ENCODE peak calls at places on chromosomes 3 and 15, in four cellular contexts. Z, C, G and H are unnamed samples.

GRCh38 chr3:82048711-82049110 is 287.3 kb upstream of the GBE1 start:
- DNase-seq in C (no peak), Z (no peak), G (no peak), H (no peak)

GRCh38 chr3:11155341-11156025 is 1.2 kb downstream of the HRH1 start:
- DNase-seq in C (peak; percentile 24), Z (peak; percentile 80), G (peak; percentile 78), H (peak; percentile 77)

GRCh38 chr3:117252208-117252607 is 542.6 kb downstream of the TUSC7 start:
- DNase-seq in Z (no peak), G (no peak), C (no peak), H (no peak)

GRCh38 chr3:172106989-172107388 is 67.6 kb downstream of the FNDC3B start:
- DNase-seq in G (peak; percentile 60), Z (peak; percentile 57), C (no peak), H (no peak)

GRCh38 chr3:184676927-184677326 is 34.9 kb downstream of the MAGEF1 start:
- DNase-seq in Z (no peak), G (no peak), C (no peak), H (no peak)

GRCh38 chr3:125185758-125186245 is 26.7 kb downstream of the SLC12A8 start:
- DNase-seq in G (no peak), C (no peak), Z (no peak), H (no peak)

GRCh38 chr3:58176185-58176530 is 34.6 kb downstream of the DNASE1L3 start:
- DNase-seq in Z (no peak), G (no peak), C (no peak), H (no peak)

GRCh38 chr3:141542202-141542959 is 55.6 kb downstream of the RASA2 start:
- DNase-seq in Z (no peak), G (no peak), C (no peak), H (no peak)

GRCh38 chr3:169812124-169812843 is 386 bp upstream of the LRRIQ4 start:
- DNase-seq in Z (peak; percentile 45), G (peak; percentile 24), C (no peak), H (no peak)

GRCh38 chr3:189172668-189173419 is 1.1 kb downstream of the TPRG1 start:
- DNase-seq in C (no peak), G (no peak), Z (no peak), H (no peak)

GRCh38 chr15:82063055-82063454 is 17.2 kb upstream of the MEX3B start:
- DNase-seq in G (no peak), Z (no peak), C (no peak), H (no peak)

GRCh38 chr3:107431298-107432012 is 54.2 kb downstream of the CCDC54 start:
- DNase-seq in C (no peak), G (peak; percentile 68), Z (peak; percentile 83), H (peak; percentile 89)

GRCh38 chr3:8482960-8483665 is 18.5 kb upstream of the LMCD1 start:
- DNase-seq in C (peak; percentile 75), Z (peak; percentile 73), G (peak; percentile 56), H (peak; percentile 80)

GRCh38 chr3:58603606-58604005 is 26.4 kb upstream of the FAM107A start:
- DNase-seq in G (no peak), Z (no peak), C (no peak), H (no peak)

GRCh38 chr3:123116116-123116515 is 49.3 kb downstream of the PDIA5 start:
- DNase-seq in G (no peak), Z (no peak), C (no peak), H (no peak)

GRCh38 chr15:45829336-45830153 is 194.7 kb downstream of the SQOR start:
- DNase-seq in C (no peak), G (no peak), Z (no peak), H (no peak)

GRCh38 chr3:122760457-122761271 is 33.0 kb downstream of the HSPBAP1 start:
- DNase-seq in Z (no peak), G (no peak), C (no peak), H (no peak)

GRCh38 chr15:84979651-84980050 is 2.0 kb upstream of the PDE8A start:
- DNase-seq in C (no peak), G (no peak), Z (no peak), H (no peak)

GRCh38 chr3:58074997-58075396 is 66.8 kb downstream of the FLNB start:
- DNase-seq in Z (no peak), G (no peak), C (no peak), H (no peak)

GRCh38 chr3:27500051-27500450 is 15.9 kb upstream of the SLC4A7 start:
- DNase-seq in Z (no peak), C (no peak), G (peak; percentile 22), H (no peak)

GRCh38 chr3:55202320-55202719 is 274.5 kb upstream of the LRTM1 start:
- DNase-seq in C (no peak), Z (no peak), G (no peak), H (no peak)

GRCh38 chr15:99619712-99620111 is 53.9 kb downstream of the MEF2A start:
- DNase-seq in Z (no peak), C (no peak), G (no peak), H (no peak)

GRCh38 chr3:142981108-142981507 is 17.6 kb upstream of the PAQR9 start:
- DNase-seq in G (no peak), Z (no peak), C (no peak), H (no peak)

GRCh38 chr3:67386446-67386845 is 268.0 kb downstream of the SUCLG2 start:
- DNase-seq in G (no peak), C (no peak), Z (no peak), H (no peak)

GRCh38 chr3:37537914-37538691 is 323.6 kb upstream of the CTDSPL start:
- DNase-seq in G (no peak), C (no peak), Z (no peak), H (no peak)

GRCh38 chr15:74345051-74345450 is 22.4 kb downstream of the CYP11A1 start:
- DNase-seq in C (no peak), G (no peak), Z (peak; percentile 69), H (no peak)

GRCh38 chr3:42173307-42173706 is 82.2 kb downstream of the TRAK1 start:
- DNase-seq in C (no peak), G (no peak), Z (no peak), H (no peak)

GRCh38 chr3:65595222-65595996 is 443.3 kb downstream of the MAGI1 start:
- DNase-seq in G (no peak), Z (no peak), C (no peak), H (no peak)

GRCh38 chr3:49357466-49358216 is 512 bp downstream of the GPX1 start:
- DNase-seq in G (peak; percentile 31), C (no peak), Z (peak; percentile 81), H (peak; percentile 84)

GRCh38 chr3:49359623-49360022 is 1.5 kb upstream of the GPX1 start:
- DNase-seq in G (no peak), C (no peak), Z (no peak), H (no peak)

GRCh38 chr3:49358884-49359225 is 702 bp upstream of the GPX1 start:
- DNase-seq in G (no peak), Z (no peak), C (peak; percentile 64), H (no peak)

GRCh38 chr3:49362579-49362978 is 4.4 kb upstream of the GPX1 start:
- DNase-seq in C (no peak), Z (no peak), G (no peak), H (no peak)

DNA sequence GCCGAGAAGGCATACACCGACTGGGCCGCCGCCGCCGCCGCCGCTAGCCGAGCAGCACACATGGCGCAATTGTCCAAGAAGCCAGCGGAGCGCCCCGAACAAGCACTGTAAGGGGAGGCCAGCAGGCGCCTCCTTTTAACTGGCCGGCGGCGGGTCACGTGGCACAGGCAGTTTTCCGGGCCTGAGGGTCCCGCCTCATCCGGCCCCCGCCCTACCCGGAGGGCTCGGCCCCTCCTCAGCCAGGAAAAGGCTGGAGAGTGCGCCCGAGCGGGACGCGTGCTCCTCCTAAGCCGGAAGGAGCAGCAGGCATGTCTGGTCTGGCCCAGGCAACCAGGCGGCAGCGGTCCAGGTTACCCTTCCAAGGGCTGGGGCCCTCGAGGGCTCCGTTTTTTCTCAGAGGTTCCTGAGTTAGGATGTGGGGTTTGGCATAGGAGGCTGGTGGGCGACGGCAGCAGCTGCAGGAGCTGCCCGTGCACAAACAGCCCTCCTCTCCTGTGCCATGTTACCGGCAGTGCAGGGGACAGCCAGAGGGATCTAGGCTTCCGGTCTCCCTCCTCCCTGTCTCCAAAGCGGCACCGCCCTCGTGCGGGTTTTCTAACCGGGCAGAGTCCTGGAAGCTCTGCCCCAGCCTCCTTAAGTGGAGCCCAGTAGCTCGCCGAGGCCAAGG is at the start of gene GPX1:
- DNase-seq in G (peak; percentile 94), C (peak; percentile 92), Z (peak; percentile 95), H (peak; percentile 96)
- H3K36me3 ChIP-seq in G (peaks cover 24% of the 10 kb centered on the region), C (peaks cover 9% of the 10 kb centered on the region), Z (peaks cover 82% of the 10 kb centered on the region), H (peaks cover 42% of the 10 kb centered on the region)

GRCh38 chr15:25068696-25069095 is 113.9 kb downstream of the SNRPN start:
- DNase-seq in G (no peak), C (no peak), Z (no peak), H (no peak)

GRCh38 chr15:25067725-25068309 is 113.0 kb downstream of the SNRPN start:
- DNase-seq in G (no peak), C (no peak), Z (no peak), H (no peak)

GRCh38 chr15:25065286-25065685 is 110.5 kb downstream of the SNRPN start:
- DNase-seq in C (no peak), Z (no peak), G (no peak), H (no peak)

GRCh38 chr15:25066708-25067107 is 111.9 kb downstream of the SNRPN start:
- DNase-seq in Z (no peak), C (no peak), G (no peak), H (no peak)

DNA sequence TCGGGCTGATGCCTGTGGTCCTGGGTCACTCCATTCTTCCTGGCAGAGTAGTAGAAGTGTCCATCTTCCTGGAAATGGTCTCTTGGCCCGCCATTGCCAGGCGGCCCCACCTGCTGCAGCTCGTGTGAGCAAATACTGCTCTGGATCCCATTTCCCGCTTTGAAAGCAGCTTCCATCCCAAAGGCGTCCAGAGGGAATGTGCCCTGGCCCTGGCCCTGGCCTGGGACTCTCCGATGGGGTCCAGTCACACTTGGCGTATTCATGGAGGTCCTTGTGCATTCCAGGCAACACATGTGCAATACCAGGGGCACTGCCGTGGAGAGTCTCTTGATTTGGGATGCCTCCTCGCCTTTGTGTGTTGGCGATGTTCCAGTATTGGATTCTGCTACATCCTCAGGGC is 111.1 kb downstream of the SNRPN start:
- DNase-seq in G (no peak), C (no peak), Z (no peak), H (no peak)
- H3K9me3 ChIP-seq in G (peaks cover 73% of the 10 kb centered on the region), C (peaks cover 100% of the 10 kb centered on the region), Z (peaks cover 81% of the 10 kb centered on the region), H (peaks cover 95% of the 10 kb centered on the region)

GRCh38 chr3:63986147-63986546 is 37.1 kb downstream of the PSMD6 start:
- DNase-seq in C (no peak), G (no peak), Z (no peak), H (no peak)

GRCh38 chr3:63991666-63992065 is 31.6 kb downstream of the PSMD6 start:
- DNase-seq in Z (no peak), C (no peak), G (no peak), H (no peak)

GRCh38 chr3:63990733-63991132 is 32.6 kb downstream of the PSMD6 start:
- DNase-seq in G (no peak), Z (no peak), C (peak; percentile 58), H (no peak)

GRCh38 chr3:63990204-63990603 is 33.1 kb downstream of the PSMD6 start:
- DNase-seq in Z (no peak), C (no peak), G (no peak), H (no peak)

GRCh38 chr3:63988943-63989342 is 34.4 kb downstream of the PSMD6 start:
- DNase-seq in Z (no peak), G (no peak), C (no peak), H (no peak)
- H3K36me3 ChIP-seq in Z (peaks cover 78% of the 10 kb centered on the region), G (peaks cover 18% of the 10 kb centered on the region), C (peaks cover 29% of the 10 kb centered on the region), H (peaks cover 78% of the 10 kb centered on the region)

DNA sequence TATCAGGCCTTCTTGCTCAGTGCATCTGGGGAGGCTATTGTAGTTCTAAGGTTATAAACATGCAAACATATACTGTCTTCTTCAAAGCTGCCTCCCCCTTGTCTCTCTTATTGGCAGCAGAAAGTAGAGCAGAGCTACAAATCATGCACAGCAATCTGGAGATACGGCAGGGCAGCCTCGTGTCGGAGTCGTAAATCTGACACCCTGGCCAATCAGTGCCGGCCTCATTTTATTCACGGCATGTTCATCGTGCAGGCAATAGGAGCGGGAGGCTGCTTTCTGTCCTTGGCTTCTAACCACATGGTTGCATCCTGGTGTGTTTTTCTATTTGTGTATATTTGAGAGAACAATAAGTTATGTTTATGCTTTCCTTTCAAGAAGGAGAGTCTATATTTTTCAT is 300.2 kb upstream of the CNTN6 start:
- DNase-seq in Z (no peak), G (no peak), C (no peak), H (no peak)
- H3K9me3 ChIP-seq in Z (peaks cover 3% of the 10 kb centered on the region), G (no peaks in the 10 kb centered on the region), C (peaks cover 78% of the 10 kb centered on the region), H (no peaks in the 10 kb centered on the region)